ENCODE peak calls at places on chromosome 4, in eight cellular contexts. X, A, S, F, Z, O, J and P are unnamed samples.
A peak's percentile ranks its signal among the peaks of the same experiment; 100 is the strongest.

GRCh38 chr4:76279462-76279861 is 27.1 kb upstream of the STBD1 start:
- DNase-seq in X (no peak), A (no peak), S (no peak), F (no peak), Z (no peak), O (no peak), J (no peak), P (no peak)

GRCh38 chr4:164779811-164780216 is 25.9 kb downstream of the SMIM31 start:
- DNase-seq in X (peak; percentile 60), A (no peak), S (no peak), F (peak; percentile 13), Z (no peak), O (peak; percentile 42), J (peak; percentile 41), P (no peak)

GRCh38 chr4:157222764-157223145 is 2.2 kb downstream of the GRIA2 start:
- DNase-seq in X (no peak), A (no peak), S (no peak), F (no peak), Z (no peak), O (no peak), J (no peak), P (no peak)

GRCh38 chr4:83250666-83251065 is 33.9 kb downstream of the COQ2 start:
- DNase-seq in X (no peak), A (no peak), S (no peak), F (no peak), Z (no peak), O (peak; percentile 38), J (no peak), P (no peak)

GRCh38 chr4:145735777-145736176 is 55.8 kb downstream of the C4orf51 start:
- DNase-seq in X (no peak), A (no peak), S (no peak), F (peak; percentile 11), Z (no peak), O (peak; percentile 44), J (no peak), P (no peak)

GRCh38 chr4:184536881-184537248 is 62.5 kb upstream of the IRF2 start:
- DNase-seq in X (no peak), A (no peak), S (no peak), F (no peak), Z (no peak), O (no peak), J (no peak), P (no peak)

GRCh38 chr4:37836256-37836655 is 9.8 kb downstream of the PGM2 start:
- DNase-seq in X (no peak), A (no peak), S (no peak), F (no peak), Z (no peak), O (no peak), J (no peak), P (no peak)

GRCh38 chr4:153750197-153750817 is 9.5 kb downstream of the RNF175 start:
- DNase-seq in X (peak; percentile 87), A (peak; percentile 49), S (no peak), F (peak; percentile 71), Z (no peak), O (peak; percentile 72), J (peak; percentile 55), P (no peak)

GRCh38 chr4:144582975-144583374 is 63.0 kb upstream of the HHIP start:
- DNase-seq in X (no peak), A (no peak), S (no peak), F (no peak), Z (no peak), O (no peak), J (no peak), P (no peak)

GRCh38 chr4:145939856-145940255 is 1.2 kb upstream of the ZNF827 start:
- DNase-seq in X (no peak), A (no peak), S (no peak), F (peak; percentile 46), Z (no peak), O (peak; percentile 60), J (no peak), P (no peak)

GRCh38 chr4:150679018-150679766 is 97.2 kb downstream of the MAB21L2 start:
- DNase-seq in X (no peak), A (no peak), S (no peak), F (no peak), Z (no peak), O (no peak), J (no peak), P (no peak)

GRCh38 chr4:1666391-1666790 is 17.7 kb downstream of the FAM53A start:
- DNase-seq in X (no peak), A (no peak), S (no peak), F (no peak), Z (no peak), O (no peak), J (no peak), P (no peak)

GRCh38 chr4:57504139-57504538 is 394.0 kb upstream of the IGFBP7 start:
- DNase-seq in X (no peak), A (no peak), S (no peak), F (no peak), Z (no peak), O (no peak), J (peak; percentile 39), P (no peak)

GRCh38 chr4:145709843-145710242 is 29.9 kb downstream of the C4orf51 start:
- DNase-seq in X (peak; percentile 75), A (no peak), S (no peak), F (peak; percentile 87), Z (no peak), O (peak; percentile 92), J (no peak), P (no peak)

GRCh38 chr4:3261411-3262207 is 12.7 kb downstream of the MSANTD1 start:
- DNase-seq in X (no peak), A (no peak), S (no peak), F (no peak), Z (peak; percentile 14), O (no peak), J (no peak), P (no peak)

GRCh38 chr4:76003015-76003414 is 4.3 kb downstream of the CXCL9 start:
- DNase-seq in X (no peak), A (no peak), S (no peak), F (no peak), Z (no peak), O (no peak), J (no peak), P (no peak)

GRCh38 chr4:23333946-23334878 is 555.6 kb downstream of the PPARGC1A start:
- DNase-seq in X (peak; percentile 95), A (peak; percentile 2), S (no peak), F (peak; percentile 48), Z (no peak), O (peak; percentile 22), J (no peak), P (no peak)

GRCh38 chr4:142845293-142846070 is 619 bp downstream of the INPP4B start:
- DNase-seq in X (peak; percentile 19), A (no peak), S (no peak), F (no peak), Z (no peak), O (peak; percentile 26), J (peak; percentile 24), P (peak; percentile 68)

GRCh38 chr4:182847956-182848450 is 69.2 kb downstream of the DCTD start:
- DNase-seq in X (no peak), A (no peak), S (no peak), F (no peak), Z (no peak), O (no peak), J (no peak), P (no peak)

GRCh38 chr4:147749811-147750321 is 18.0 kb downstream of the ARHGAP10 start:
- DNase-seq in X (no peak), A (no peak), S (no peak), F (no peak), Z (no peak), O (no peak), J (no peak), P (no peak)

GRCh38 chr4:144599621-144600020 is 46.3 kb upstream of the HHIP start:
- DNase-seq in X (peak; percentile 17), A (no peak), S (no peak), F (no peak), Z (no peak), O (no peak), J (no peak), P (no peak)

GRCh38 chr4:47990145-47990544 is 26.3 kb downstream of the CNGA1 start:
- DNase-seq in X (no peak), A (no peak), S (no peak), F (no peak), Z (no peak), O (no peak), J (no peak), P (no peak)

GRCh38 chr4:10490996-10491395 is 33.8 kb upstream of the ZNF518B start:
- DNase-seq in X (no peak), A (no peak), S (no peak), F (no peak), Z (no peak), O (no peak), J (no peak), P (no peak)

GRCh38 chr4:181962321-181962720 is 280.9 kb upstream of the TENM3 start:
- DNase-seq in X (no peak), A (no peak), S (no peak), F (no peak), Z (no peak), O (no peak), J (no peak), P (no peak)

GRCh38 chr4:102139932-102140331 is 205.3 kb downstream of the SLC39A8 start:
- DNase-seq in X (no peak), A (no peak), S (no peak), F (no peak), Z (no peak), O (no peak), J (no peak), P (no peak)

GRCh38 chr4:101337688-101338087 is 9.6 kb downstream of the PPP3CA start:
- DNase-seq in X (peak; percentile 41), A (no peak), S (no peak), F (peak; percentile 72), Z (no peak), O (peak; percentile 72), J (no peak), P (no peak)

GRCh38 chr4:189128341-189128740 is 812.3 kb upstream of the FRG1 start:
- DNase-seq in X (no peak), A (no peak), S (no peak), F (no peak), Z (no peak), O (no peak), J (no peak), P (no peak)

GRCh38 chr4:92969650-92970370 is 666.0 kb downstream of the GRID2 start:
- DNase-seq in X (peak; percentile 95), A (no peak), S (no peak), F (peak; percentile 71), Z (no peak), O (peak; percentile 71), J (no peak), P (no peak)

GRCh38 chr4:15405069-15405468 is 22.8 kb upstream of the C1QTNF7 start:
- DNase-seq in X (no peak), A (no peak), S (no peak), F (no peak), Z (no peak), O (no peak), J (no peak), P (no peak)

GRCh38 chr4:147799986-147800555 is 68.2 kb downstream of the ARHGAP10 start:
- DNase-seq in X (no peak), A (peak; percentile 49), S (no peak), F (no peak), Z (no peak), O (no peak), J (no peak), P (no peak)